ENCODE peak calls at places on chromosomes 5 and 9, in four cellular contexts. F, R, V and W are unnamed samples.

GRCh38 chr9:131187957-131188356 is 62.6 kb downstream of the NUP214 start:
- DNase-seq in R (no peak), F (no peak), V (no peak), W (no peak)

GRCh38 chr9:8917978-8918739 is 1118.6 kb upstream of the DMAC1 start:
- DNase-seq in F (peak; percentile 84), R (no peak), V (no peak), W (no peak)

GRCh38 chr9:75087279-75087823 is 604 bp downstream of the NMRK1 start:
- DNase-seq in R (no peak), V (peak; percentile 53), F (peak; percentile 83), W (peak; percentile 62)

GRCh38 chr9:130184983-130185382 is 12.8 kb downstream of the NCS1 start:
- DNase-seq in F (no peak), V (no peak), R (no peak), W (no peak)

GRCh38 chr5:1727571-1727970 is 72.1 kb downstream of the MRPL36 start:
- DNase-seq in V (no peak), R (peak; percentile 57), F (peak; percentile 84), W (no peak)

GRCh38 chr9:132647806-132648205 is 22.0 kb downstream of the DDX31 start:
- DNase-seq in F (no peak), V (no peak), R (no peak), W (no peak)

GRCh38 chr5:89377752-89378455 is 494.9 kb upstream of the MEF2C start:
- DNase-seq in R (no peak), V (no peak), F (no peak), W (peak; percentile 50)

GRCh38 chr9:133371261-133371711 is 4.6 kb downstream of the SURF4 start:
- DNase-seq in R (no peak), F (no peak), V (no peak), W (no peak)

GRCh38 chr9:74534847-74535246 is 37.7 kb downstream of the RORB start:
- DNase-seq in F (no peak), V (no peak), R (no peak), W (no peak)

GRCh38 chr9:4262735-4263141 is 37.1 kb downstream of the GLIS3 start:
- DNase-seq in V (peak; percentile 87), R (no peak), F (no peak), W (peak; percentile 34)

GRCh38 chr9:1429328-1429727 is 379.2 kb downstream of the DMRT2 start:
- DNase-seq in R (no peak), V (no peak), F (no peak), W (no peak)

GRCh38 chr9:675697-676370 is 165.7 kb upstream of the DMRT1 start:
- DNase-seq in R (no peak), V (no peak), F (no peak), W (no peak)

GRCh38 chr5:10896016-10896415 is 135.0 kb upstream of the DAP start:
- DNase-seq in F (no peak), V (peak; percentile 16), R (no peak), W (no peak)

GRCh38 chr5:117039035-117039434 is 464.4 kb upstream of the SEMA6A start:
- DNase-seq in R (no peak), F (no peak), V (no peak), W (no peak)

GRCh38 chr5:151480859-151481258 is 33.5 kb downstream of the SLC36A1 start:
- DNase-seq in R (no peak), V (peak; percentile 29), F (no peak), W (peak; percentile 49)

GRCh38 chr9:16721972-16722371 is 148.5 kb downstream of the BNC2 start:
- DNase-seq in R (no peak), V (no peak), F (no peak), W (peak; percentile 89)

GRCh38 chr9:21970800-21971620 is 23.2 kb downstream of the CDKN2A start:
- DNase-seq in V (no peak), F (no peak), R (peak; percentile 40), W (no peak)

GRCh38 chr5:947626-948471 is 55.2 kb downstream of the TRIP13 start:
- DNase-seq in R (no peak), F (no peak), V (no peak), W (no peak)

GRCh38 chr9:137294091-137294683 is 7.9 kb downstream of the NRARP start:
- DNase-seq in R (peak; percentile 70), V (peak; percentile 47), F (peak; percentile 29), W (peak; percentile 76)

GRCh38 chr5:154179846-154180710 is 10.5 kb upstream of the GALNT10 start:
- DNase-seq in V (peak; percentile 30), R (peak; percentile 56), F (peak; percentile 75), W (peak; percentile 57)

GRCh38 chr5:9617739-9618504 is 12.2 kb downstream of the TAS2R1 start:
- DNase-seq in V (no peak), F (no peak), R (no peak), W (no peak)

GRCh38 chr9:72977670-72978069 is 24.8 kb upstream of the ALDH1A1 start:
- DNase-seq in V (peak; percentile 58), F (no peak), R (no peak), W (peak; percentile 5)

GRCh38 chr9:82116538-82116937 is 128.0 kb downstream of the SPATA31D1 start:
- DNase-seq in V (no peak), F (no peak), R (no peak), W (peak; percentile 8)

GRCh38 chr9:112037281-112038016 is 137.6 kb downstream of the SUSD1 start:
- DNase-seq in F (peak; percentile 73), R (no peak), V (no peak), W (peak; percentile 53)

GRCh38 chr5:67437905-67438845 is 241.6 kb upstream of the CD180 start:
- DNase-seq in V (no peak), F (no peak), R (no peak), W (peak; percentile 39)

GRCh38 chr5:14209222-14209822 is 66.2 kb downstream of the TRIO start:
- DNase-seq in F (no peak), V (no peak), R (no peak), W (no peak)

GRCh38 chr5:6220346-6221088 is 157.8 kb downstream of the MED10 start:
- DNase-seq in V (no peak), R (no peak), F (no peak), W (no peak)

GRCh38 chr9:116152390-116152789 is 1.2 kb upstream of the PAPPA start:
- DNase-seq in V (peak; percentile 19), F (peak; percentile 29), R (no peak), W (no peak)

GRCh38 chr5:75243510-75243909 is 6.8 kb upstream of the ANKRD31 start:
- DNase-seq in V (no peak), R (no peak), F (no peak), W (no peak)

GRCh38 chr9:85427749-85428148 is 314.0 kb downstream of the AGTPBP1 start:
- DNase-seq in R (no peak), F (no peak), V (no peak), W (no peak)

GRCh38 chr9:5832093-5832542 is 799 bp downstream of the ERMP1 start:
- DNase-seq in F (peak; percentile 32), V (no peak), R (no peak), W (no peak)

GRCh38 chr9:110777201-110777842 is 108.7 kb downstream of the MUSK start:
- DNase-seq in V (no peak), R (no peak), F (no peak), W (peak; percentile 47)

GRCh38 chr5:133907075-133907474 is 61.4 kb downstream of the C5orf15 start:
- DNase-seq in F (no peak), V (no peak), R (no peak), W (no peak)

GRCh38 chr9:127283917-127284316 is 19.3 kb downstream of the GARNL3 start:
- DNase-seq in F (no peak), R (no peak), V (peak; percentile 15), W (peak; percentile 29)

GRCh38 chr9:70113403-70114022 is 69.9 kb downstream of the MAMDC2 start:
- DNase-seq in F (peak; percentile 56), R (peak; percentile 70), V (no peak), W (peak; percentile 78)

GRCh38 chr5:132065951-132066701 is 5.7 kb downstream of the IL3 start:
- DNase-seq in R (no peak), F (no peak), V (no peak), W (no peak)

GRCh38 chr5:35141739-35142138 is 88.5 kb downstream of the PRLR start:
- DNase-seq in V (no peak), F (no peak), R (no peak), W (no peak)

GRCh38 chr5:176543428-176544182 is 5.5 kb upstream of the CDHR2 start:
- DNase-seq in F (peak; percentile 87), V (peak; percentile 61), R (peak; percentile 73), W (peak; percentile 47)

GRCh38 chr5:43037929-43038510 is 2.1 kb downstream of the ANXA2R start:
- DNase-seq in V (peak; percentile 55), F (peak; percentile 92), R (no peak), W (peak; percentile 97)
- H3K4me2 ChIP-seq in V (peak overlapping the region; percentile 72), F (peak overlapping the region; percentile 78), R (no peak overlapping the region), W (peak overlapping the region; percentile 92)

GRCh38 chr5:149583394-149583793 is 2.1 kb downstream of the ARHGEF37 start:
- DNase-seq in F (no peak), R (no peak), V (no peak), W (peak; percentile 41)
- H3K4me2 ChIP-seq in F (no peak overlapping the region), R (no peak overlapping the region), V (no peak overlapping the region), W (no peak overlapping the region)

GRCh38 chr5:168332042-168332441 is 40.6 kb downstream of the WWC1 start:
- DNase-seq in V (no peak), F (peak; percentile 9), R (no peak), W (no peak)
- H3K4me2 ChIP-seq in V (no peak overlapping the region), F (no peak overlapping the region), R (no peak overlapping the region), W (no peak overlapping the region)

GRCh38 chr9:89418112-89418872 is 79.6 kb downstream of the SEMA4D start:
- DNase-seq in V (no peak), F (no peak), R (no peak), W (no peak)
- H3K4me2 ChIP-seq in V (no peak overlapping the region), F (no peak overlapping the region), R (no peak overlapping the region), W (no peak overlapping the region)

GRCh38 chr5:173229381-173229959 is 5.5 kb downstream of the NKX2-5 start:
- DNase-seq in R (peak; percentile 31), F (no peak), V (no peak), W (no peak)
- H3K4me2 ChIP-seq in R (no peak overlapping the region), F (no peak overlapping the region), V (no peak overlapping the region), W (no peak overlapping the region)

DNA sequence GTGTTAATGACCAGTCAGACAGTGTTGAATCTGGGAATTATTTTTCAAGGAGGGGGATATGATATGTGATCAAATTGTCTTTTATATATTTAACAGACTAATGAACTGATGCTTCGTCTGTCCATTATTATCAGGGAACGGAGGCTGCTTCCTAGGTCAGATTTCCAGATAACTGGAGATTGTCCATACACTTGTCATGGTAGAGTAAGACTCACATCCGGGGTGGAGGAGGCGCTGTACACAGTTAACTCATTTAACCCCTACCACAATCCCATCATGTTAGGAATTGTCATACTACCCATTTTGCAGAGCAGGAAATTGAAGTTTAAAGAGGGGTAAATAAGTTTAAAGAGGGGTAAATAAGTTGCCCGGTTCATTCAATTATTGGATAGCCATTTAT is 55.9 kb downstream of the ARHGAP26 start:
- DNase-seq in V (no peak), F (no peak), R (no peak), W (no peak)
- H3K4me2 ChIP-seq in V (no peak overlapping the region), F (no peak overlapping the region), R (no peak overlapping the region), W (no peak overlapping the region)